ENCODE peak calls at places on chromosome 12, in five cellular contexts. C, O, Y, W and B are unnamed samples.
A peak's percentile ranks its signal among the peaks of the same experiment; 100 is the strongest.

GRCh38 chr12:111197545-111197944 is 171.3 kb downstream of the PHETA1 start:
- DNase-seq in W (no peak), C (no peak), Y (no peak), O (no peak), B (no peak)

GRCh38 chr12:65607271-65607880 is 216.9 kb upstream of the HMGA2 start:
- DNase-seq in Y (no peak), W (no peak), O (no peak), C (no peak), B (no peak)

GRCh38 chr12:79262938-79263337 is 398.4 kb downstream of the SYT1 start:
- DNase-seq in W (no peak), Y (no peak), O (no peak), C (no peak), B (no peak)

GRCh38 chr12:96907681-96908163 is 665 bp downstream of the NEDD1 start:
- DNase-seq in O (peak; percentile 14), C (no peak), W (no peak), Y (peak; percentile 28), B (peak; percentile 35)

GRCh38 chr12:2358986-2359658 is 306.3 kb downstream of the CACNA1C start:
- DNase-seq in W (no peak), Y (no peak), C (no peak), O (no peak), B (no peak)

GRCh38 chr12:93908846-93909592 is 231.8 kb downstream of the CRADD start:
- DNase-seq in C (no peak), Y (no peak), O (peak; percentile 51), W (no peak), B (peak; percentile 33)

GRCh38 chr12:67068773-67069450 is 200.2 kb upstream of the CAND1 start:
- DNase-seq in Y (peak; percentile 19), W (peak; percentile 26), C (peak; percentile 13), O (peak; percentile 64), B (peak; percentile 70)

GRCh38 chr12:14390885-14391530 is 25.5 kb downstream of the ATF7IP start:
- DNase-seq in O (no peak), Y (no peak), C (no peak), W (no peak), B (no peak)

GRCh38 chr12:18141583-18141982 is 51.6 kb upstream of the RERGL start:
- DNase-seq in O (no peak), C (no peak), W (no peak), Y (peak; percentile 6), B (no peak)

GRCh38 chr12:12901158-12901791 is 9.9 kb downstream of the GPRC5A start:
- DNase-seq in C (no peak), O (peak; percentile 61), W (no peak), Y (peak; percentile 76), B (peak; percentile 62)

GRCh38 chr12:24880732-24881131 is 68.2 kb downstream of the BCAT1 start:
- DNase-seq in Y (no peak), W (no peak), O (no peak), C (no peak), B (no peak)

GRCh38 chr12:7369274-7369729 is 65.4 kb downstream of the ACSM4 start:
- DNase-seq in C (no peak), Y (peak; percentile 71), W (no peak), O (no peak), B (no peak)

GRCh38 chr12:8698830-8699330 is 1.1 kb downstream of the RIMKLB start:
- DNase-seq in W (no peak), O (no peak), C (no peak), Y (no peak), B (no peak)

GRCh38 chr12:85155791-85156190 is 119.6 kb downstream of the LRRIQ1 start:
- DNase-seq in Y (no peak), O (no peak), C (no peak), W (peak; percentile 4), B (no peak)

GRCh38 chr12:118034429-118035193 is 18.1 kb downstream of the RFC5 start:
- DNase-seq in W (peak; percentile 31), Y (peak; percentile 69), O (peak; percentile 25), C (no peak), B (peak; percentile 34)

GRCh38 chr12:111034911-111035577 is 114.7 kb upstream of the MYL2 start:
- DNase-seq in O (no peak), C (no peak), Y (no peak), W (peak; percentile 11), B (no peak)

GRCh38 chr12:13024151-13024946 is 19.8 kb upstream of the FAM234B start:
- DNase-seq in O (peak; percentile 33), Y (peak; percentile 58), W (peak; percentile 60), C (no peak), B (no peak)

GRCh38 chr12:128992550-128992949 is 139.3 kb downstream of the GLT1D1 start:
- DNase-seq in W (no peak), C (no peak), O (no peak), Y (no peak), B (no peak)

GRCh38 chr12:106428379-106428778 is 70.8 kb downstream of the POLR3B start:
- DNase-seq in W (peak; percentile 10), Y (no peak), O (no peak), C (no peak), B (no peak)

GRCh38 chr12:98750511-98750910 is 105.4 kb downstream of the APAF1 start:
- DNase-seq in C (no peak), W (peak; percentile 18), O (no peak), Y (peak; percentile 11), B (no peak)

GRCh38 chr12:12686925-12687324 is 9.1 kb downstream of the GPR19 start:
- DNase-seq in W (no peak), O (no peak), C (no peak), Y (peak; percentile 65), B (no peak)

GRCh38 chr12:32331133-32331532 is 68.2 kb upstream of the FGD4 start:
- DNase-seq in C (no peak), O (no peak), W (no peak), Y (no peak), B (no peak)

GRCh38 chr12:71797506-71797905 is 42.1 kb upstream of the TBC1D15 start:
- DNase-seq in C (no peak), W (no peak), Y (no peak), O (no peak), B (no peak)

GRCh38 chr12:106357549-106358409 is at the start of gene POLR3B:
- DNase-seq in C (peak; percentile 93), W (peak; percentile 90), Y (peak; percentile 97), O (peak; percentile 96), B (peak; percentile 96)